ENCODE peak calls at places on chromosome X, in ten cellular contexts. Q is Right ventricle myocardium superior; E is AG04450; K is putamen; R is activated naive CD8-positive, alpha-beta T cell treated with anti-CD3 and anti-CD28 coated beads, Interleukin-2, amount 50 U/mL, for 24 hours; O is NCI-H460; W is HEK293T; I is activated CD8-positive, alpha-beta memory T cell treated with anti-CD3 and anti-CD28 coated beads, Interleukin-2, amount 50 U/mL, for 48 hours; V is activated CD8-positive, alpha-beta T cell treated with anti-CD3 and anti-CD28 coated beads, Interleukin-2, amount 10 ng/mL, durations not matched to agents 7 days and 5 days; F is LoVo. X is an unnamed sample.

GRCh38 chrX:29852767-29853166 is 362.6 kb upstream of the MAGEB2 start:
- DNase-seq in Q (no peak), E (no peak), K (no peak), R (no peak), O (no peak), W (no peak), I (no peak), V (no peak), F (no peak), X (no peak)

GRCh38 chrX:109959356-109959871 is 43.5 kb upstream of the TMEM164 start:
- DNase-seq in Q (no peak), E (no peak), K (no peak), R (no peak), O (no peak), W (no peak), I (no peak), V (peak), F (no peak), X (no peak)

GRCh38 chrX:131792789-131793462 is 230.2 kb upstream of the STK26 start:
- DNase-seq in Q (no peak), E (no peak), K (no peak), R (no peak), O (no peak), W (peak), I (no peak), V (no peak), F (no peak), X (no peak)

GRCh38 chrX:135484636-135485289 is 35.7 kb upstream of the INTS6L start:
- DNase-seq in Q (no peak), E (no peak), K (peak), R (peak), O (peak), W (peak), I (no peak), V (peak), F (peak), X (no peak)

GRCh38 chrX:19174401-19175025 is 52.2 kb upstream of the ADGRG2 start:
- DNase-seq in Q (peak), E (no peak), K (no peak), R (no peak), O (peak), W (no peak), I (no peak), V (no peak), F (peak), X (no peak)

GRCh38 chrX:102338162-102338561 is 91.2 kb downstream of the NXF2 start:
- DNase-seq in Q (no peak), E (no peak), K (no peak), R (no peak), O (no peak), W (no peak), I (no peak), V (no peak), F (no peak), X (no peak)

GRCh38 chrX:13452283-13452682 is 117.1 kb upstream of the EGFL6 start:
- DNase-seq in Q (no peak), E (no peak), K (no peak), R (no peak), O (no peak), W (no peak), I (no peak), V (no peak), F (no peak), X (no peak)

GRCh38 chrX:43586855-43587254 is 69.2 kb upstream of the MAOA start:
- DNase-seq in Q (no peak), E (no peak), K (no peak), R (no peak), O (no peak), W (no peak), I (no peak), V (no peak), F (no peak), X (no peak)

GRCh38 chrX:2595258-2595657 is 94.5 kb upstream of the DHRSX start:
- DNase-seq in Q (no peak), E (no peak), K (no peak), R (no peak), O (no peak), W (no peak), I (no peak), V (no peak), F (no peak), X (no peak)

GRCh38 chrX:135389243-135389642 is 32.5 kb upstream of the SMIM10L2A start:
- DNase-seq in Q (no peak), E (no peak), K (no peak), R (no peak), O (no peak), W (no peak), I (no peak), V (no peak), F (no peak), X (no peak)

GRCh38 chrX:39953879-39954278 is 143.9 kb downstream of the BCOR start:
- DNase-seq in Q (peak), E (peak), K (no peak), R (no peak), O (peak), W (peak), I (no peak), V (no peak), F (peak), X (no peak)

GRCh38 chrX:131802836-131803626 is 220.1 kb upstream of the STK26 start:
- DNase-seq in Q (no peak), E (no peak), K (no peak), R (peak), O (no peak), W (peak), I (peak), V (no peak), F (no peak), X (no peak)

GRCh38 chrX:150364347-150365050 is 1.4 kb downstream of the MAMLD1 start:
- DNase-seq in Q (peak), E (no peak), K (peak), R (peak), O (no peak), W (no peak), I (peak), V (peak), F (peak), X (no peak)

GRCh38 chrX:123818243-123818642 is 41.6 kb upstream of the XIAP start:
- DNase-seq in Q (no peak), E (no peak), K (no peak), R (no peak), O (no peak), W (no peak), I (no peak), V (no peak), F (no peak), X (no peak)

GRCh38 chrX:147838465-147839131 is 73.1 kb upstream of the FMR1 start:
- DNase-seq in Q (no peak), E (no peak), K (no peak), R (no peak), O (peak), W (no peak), I (no peak), V (no peak), F (no peak), X (peak)

GRCh38 chrX:153411255-153411987 is at the start of gene ZFP92:
- DNase-seq in Q (peak), E (no peak), K (no peak), R (peak), O (no peak), W (no peak), I (peak), V (peak), F (no peak), X (no peak)

GRCh38 chrX:45903781-45904201 is 641.4 kb downstream of the ZNF674 start:
- DNase-seq in Q (no peak), E (no peak), K (no peak), R (no peak), O (no peak), W (no peak), I (no peak), V (no peak), F (no peak), X (no peak)

GRCh38 chrX:80808854-80809493 is 703 bp downstream of the BRWD3 start:
- DNase-seq in Q (no peak), E (no peak), K (peak), R (peak), O (no peak), W (no peak), I (peak), V (peak), F (peak), X (peak)

GRCh38 chrX:129193357-129193756 is 329.9 kb downstream of the SMARCA1 start:
- DNase-seq in Q (peak), E (no peak), K (no peak), R (no peak), O (peak), W (no peak), I (no peak), V (no peak), F (peak), X (peak)

GRCh38 chrX:14964500-14964899 is 91.3 kb downstream of the MOSPD2 start:
- DNase-seq in Q (no peak), E (no peak), K (no peak), R (no peak), O (no peak), W (no peak), I (no peak), V (no peak), F (no peak), X (no peak)

GRCh38 chrX:7115557-7115956 is 32.0 kb upstream of the STS start:
- DNase-seq in Q (peak), E (no peak), K (no peak), R (no peak), O (no peak), W (no peak), I (no peak), V (no peak), F (no peak), X (no peak)

GRCh38 chrX:24682739-24683432 is 10.8 kb upstream of the POLA1 start:
- DNase-seq in Q (no peak), E (no peak), K (no peak), R (peak), O (no peak), W (no peak), I (no peak), V (no peak), F (no peak), X (no peak)

GRCh38 chrX:118627084-118627758 is 100.2 kb upstream of the IL13RA1 start:
- DNase-seq in Q (no peak), E (no peak), K (no peak), R (no peak), O (peak), W (peak), I (no peak), V (no peak), F (peak), X (no peak)

GRCh38 chrX:46311581-46312120 is 233.6 kb downstream of the ZNF674 start:
- DNase-seq in Q (no peak), E (no peak), K (no peak), R (no peak), O (no peak), W (no peak), I (no peak), V (no peak), F (no peak), X (no peak)

GRCh38 chrX:103864886-103865534 is 33.0 kb upstream of the RAB9B start:
- DNase-seq in Q (no peak), E (no peak), K (no peak), R (no peak), O (no peak), W (no peak), I (no peak), V (no peak), F (no peak), X (no peak)

GRCh38 chrX:71998836-71999509 is 88.3 kb downstream of the NHSL2 start:
- DNase-seq in Q (no peak), E (no peak), K (no peak), R (peak), O (peak), W (peak), I (no peak), V (peak), F (peak), X (no peak)

GRCh38 chrX:108186811-108187210 is 95.2 kb downstream of the ATG4A start:
- DNase-seq in Q (no peak), E (peak), K (no peak), R (no peak), O (peak), W (no peak), I (no peak), V (no peak), F (peak), X (no peak)

GRCh38 chrX:113384628-113385027 is 544.0 kb upstream of the AMOT start:
- DNase-seq in Q (no peak), E (no peak), K (no peak), R (no peak), O (peak), W (no peak), I (no peak), V (no peak), F (no peak), X (no peak)

GRCh38 chrX:119870626-119871131 is 854 bp downstream of the RNF113A start:
- DNase-seq in Q (no peak), E (no peak), K (no peak), R (no peak), O (no peak), W (peak), I (peak), V (peak), F (no peak), X (peak)

GRCh38 chrX:22666441-22666840 is 333.3 kb upstream of the DDX53 start:
- DNase-seq in Q (no peak), E (no peak), K (no peak), R (no peak), O (peak), W (peak), I (no peak), V (peak), F (no peak), X (no peak)

GRCh38 chrX:105273326-105273725 is 52.8 kb upstream of the TEX13A start:
- DNase-seq in Q (no peak), E (no peak), K (no peak), R (no peak), O (no peak), W (no peak), I (no peak), V (no peak), F (no peak), X (no peak)

GRCh38 chrX:75546724-75547123 is 23.9 kb upstream of the ZDHHC15 start:
- DNase-seq in Q (no peak), E (no peak), K (no peak), R (no peak), O (no peak), W (no peak), I (no peak), V (no peak), F (no peak), X (no peak)

GRCh38 chrX:41655631-41656030 is 33.1 kb upstream of the GPR34 start:
- DNase-seq in Q (no peak), E (no peak), K (no peak), R (no peak), O (no peak), W (no peak), I (no peak), V (no peak), F (no peak), X (no peak)

GRCh38 chrX:47633671-47634590 is 4.2 kb upstream of the CFP start:
- DNase-seq in Q (no peak), E (no peak), K (no peak), R (no peak), O (no peak), W (no peak), I (no peak), V (no peak), F (no peak), X (no peak)

GRCh38 chrX:134669378-134670098 is 11.3 kb upstream of the PLAC1 start:
- DNase-seq in Q (no peak), E (peak), K (no peak), R (no peak), O (no peak), W (no peak), I (no peak), V (no peak), F (no peak), X (no peak)

GRCh38 chrX:9205599-9206223 is 171.8 kb upstream of the FAM9B start:
- DNase-seq in Q (no peak), E (no peak), K (no peak), R (no peak), O (no peak), W (no peak), I (no peak), V (no peak), F (no peak), X (no peak)

GRCh38 chrX:9677098-9677739 is 88.4 kb downstream of the GPR143 start:
- DNase-seq in Q (no peak), E (no peak), K (no peak), R (peak), O (no peak), W (no peak), I (no peak), V (peak), F (peak), X (no peak)

GRCh38 chrX:73850124-73851013 is 287.4 kb downstream of the CHIC1 start:
- DNase-seq in Q (no peak), E (no peak), K (no peak), R (no peak), O (peak), W (peak), I (no peak), V (no peak), F (peak), X (no peak)

GRCh38 chrX:134368140-134368539 is 91.8 kb upstream of the HPRT1 start:
- DNase-seq in Q (no peak), E (no peak), K (no peak), R (no peak), O (no peak), W (no peak), I (no peak), V (no peak), F (no peak), X (no peak)

GRCh38 chrX:10111364-10112148 is 45.2 kb upstream of the CLCN4 start:
- DNase-seq in Q (peak), E (no peak), K (no peak), R (peak), O (no peak), W (no peak), I (peak), V (peak), F (no peak), X (no peak)

X was measured in NCI-H2171.